ENCODE peak calls at places on chromosomes 3 and 15, in eight cellular contexts. F is OCI-LY7, G is neural progenitor cell, H is GM23338, B is GM23248, M is PC-3, J is MM.1S, N is HCT116. Q is an unnamed sample. For H3K4me1, the result is how much of the 10 kb centered on the place peaks cover.

GRCh38 chr3:85304360-85304964 is 345.7 kb downstream of the CADM2 start:
- DNase-seq in F (no peak), G (no peak), H (peak), B (peak), M (peak), J (no peak), N (no peak), Q (peak)

GRCh38 chr15:83769411-83769960 is 115.6 kb downstream of the ADAMTSL3 start:
- DNase-seq in F (no peak), G (no peak), H (no peak), B (peak), M (no peak), J (peak), N (no peak), Q (no peak)

GRCh38 chr15:69346112-69346511 is 47.4 kb downstream of the PAQR5 start:
- DNase-seq in F (no peak), G (no peak), H (no peak), B (peak), M (peak), J (no peak), N (no peak), Q (no peak)

GRCh38 chr3:135136361-135137100 is 341.5 kb downstream of the EPHB1 start:
- DNase-seq in F (no peak), G (no peak), H (no peak), B (no peak), M (no peak), J (no peak), N (no peak), Q (no peak)

GRCh38 chr3:122005033-122005565 is 16.9 kb downstream of the ILDR1 start:
- DNase-seq in F (no peak), G (no peak), H (peak), B (no peak), M (peak), J (no peak), N (no peak), Q (no peak)

GRCh38 chr3:128503164-128503651 is 10.2 kb upstream of the GATA2 start:
- DNase-seq in F (no peak), G (peak), H (peak), B (peak), M (peak), J (no peak), N (no peak), Q (no peak)

GRCh38 chr15:91223902-91224301 is 123.8 kb downstream of the SV2B start:
- DNase-seq in F (no peak), G (no peak), H (no peak), B (no peak), M (peak), J (no peak), N (no peak), Q (no peak)

GRCh38 chr3:89562373-89562772 is 455.0 kb downstream of the EPHA3 start:
- DNase-seq in F (no peak), G (no peak), H (peak), B (no peak), M (peak), J (no peak), N (no peak), Q (no peak)

GRCh38 chr3:77102916-77103769 is 63.2 kb downstream of the ROBO2 start:
- DNase-seq in F (no peak), G (peak), H (no peak), B (peak), M (no peak), J (no peak), N (no peak), Q (no peak)

GRCh38 chr3:133578548-133579191 is 5.2 kb downstream of the CDV3 start:
- DNase-seq in F (peak), G (peak), H (peak), B (peak), M (peak), J (no peak), N (peak), Q (peak)

GRCh38 chr15:83185561-83185960 is 22.1 kb downstream of the HDGFL3 start:
- DNase-seq in F (no peak), G (no peak), H (no peak), B (no peak), M (no peak), J (no peak), N (no peak), Q (no peak)

GRCh38 chr3:107913671-107914070 is 177.2 kb downstream of the CD47 start:
- DNase-seq in F (no peak), G (no peak), H (no peak), B (peak), M (peak), J (no peak), N (no peak), Q (no peak)

GRCh38 chr3:14363379-14363778 is 39.0 kb upstream of the SLC6A6 start:
- DNase-seq in F (no peak), G (no peak), H (no peak), B (no peak), M (no peak), J (no peak), N (no peak), Q (no peak)

GRCh38 chr3:106068795-106069194 is 200.0 kb upstream of the CBLB start:
- DNase-seq in F (no peak), G (no peak), H (no peak), B (peak), M (no peak), J (peak), N (no peak), Q (no peak)

GRCh38 chr3:170180952-170181876 is at the start of gene PHC3:
- DNase-seq in F (peak), G (peak), H (peak), B (peak), M (peak), J (peak), N (peak), Q (peak)

GRCh38 chr3:65489253-65489652 is 549.5 kb downstream of the MAGI1 start:
- DNase-seq in F (no peak), G (no peak), H (no peak), B (no peak), M (no peak), J (no peak), N (no peak), Q (no peak)

GRCh38 chr3:172391592-172392302 is 56.5 kb downstream of the GHSR start:
- DNase-seq in F (no peak), G (no peak), H (no peak), B (peak), M (no peak), J (no peak), N (no peak), Q (no peak)

GRCh38 chr15:70247281-70247680 is 149.6 kb upstream of the TLE3 start:
- DNase-seq in F (no peak), G (no peak), H (no peak), B (no peak), M (no peak), J (no peak), N (no peak), Q (no peak)

GRCh38 chr3:177337548-177338331 is 140.5 kb upstream of the TBL1XR1 start:
- DNase-seq in F (no peak), G (no peak), H (no peak), B (peak), M (peak), J (no peak), N (no peak), Q (no peak)

GRCh38 chr15:91945385-91945784 is 91.9 kb downstream of the SLCO3A1 start:
- DNase-seq in F (no peak), G (no peak), H (no peak), B (no peak), M (peak), J (no peak), N (no peak), Q (no peak)

GRCh38 chr15:99955532-99955931 is 222.3 kb upstream of the LYSMD4 start:
- DNase-seq in F (no peak), G (no peak), H (no peak), B (no peak), M (no peak), J (no peak), N (no peak), Q (no peak)

GRCh38 chr15:48426047-48426446 is 94.8 kb downstream of the DUT start:
- DNase-seq in F (no peak), G (no peak), H (no peak), B (peak), M (no peak), J (no peak), N (no peak), Q (no peak)

GRCh38 chr3:138412821-138413531 is 21.4 kb upstream of the ESYT3 start:
- DNase-seq in F (no peak), G (no peak), H (no peak), B (peak), M (peak), J (no peak), N (no peak), Q (no peak)

GRCh38 chr15:100725121-100726069 is 123.0 kb downstream of the ASB7 start:
- DNase-seq in F (no peak), G (no peak), H (no peak), B (peak), M (peak), J (no peak), N (no peak), Q (no peak)

GRCh38 chr3:143179603-143180002 is 60.0 kb downstream of the CHST2 start:
- DNase-seq in F (no peak), G (no peak), H (no peak), B (no peak), M (no peak), J (no peak), N (no peak), Q (no peak)

GRCh38 chr15:48680841-48681240 is 35.3 kb upstream of the FBN1 start:
- DNase-seq in F (no peak), G (no peak), H (no peak), B (peak), M (peak), J (no peak), N (no peak), Q (no peak)

GRCh38 chr3:111173328-111173900 is 101.8 kb downstream of the NECTIN3 start:
- DNase-seq in F (no peak), G (peak), H (peak), B (peak), M (peak), J (no peak), N (no peak), Q (no peak)

GRCh38 chr3:67662733-67663132 is 8.3 kb upstream of the SUCLG2 start:
- DNase-seq in F (no peak), G (no peak), H (no peak), B (no peak), M (no peak), J (no peak), N (no peak), Q (no peak)

GRCh38 chr15:95371664-95372063 is 958.8 kb upstream of the NR2F2 start:
- DNase-seq in F (no peak), G (no peak), H (no peak), B (peak), M (peak), J (peak), N (no peak), Q (no peak)

GRCh38 chr15:63805993-63806980 is 27.5 kb downstream of the HERC1 start:
- DNase-seq in F (peak), G (no peak), H (no peak), B (no peak), M (no peak), J (no peak), N (no peak), Q (no peak)

GRCh38 chr3:123303976-123304560 is 102.3 kb downstream of the SEC22A start:
- DNase-seq in F (no peak), G (no peak), H (no peak), B (no peak), M (no peak), J (no peak), N (no peak), Q (no peak)

GRCh38 chr3:79297242-79297641 is 470.6 kb downstream of the ROBO1 start:
- DNase-seq in F (no peak), G (no peak), H (peak), B (peak), M (peak), J (no peak), N (no peak), Q (no peak)

GRCh38 chr3:112671930-112672715 is 31.2 kb upstream of the CCDC80 start:
- DNase-seq in F (no peak), G (no peak), H (no peak), B (peak), M (peak), J (no peak), N (no peak), Q (peak)

GRCh38 chr3:32782417-32782816 is 35.4 kb upstream of the TRIM71 start:
- DNase-seq in F (no peak), G (no peak), H (no peak), B (no peak), M (no peak), J (no peak), N (no peak), Q (no peak)

GRCh38 chr3:18767756-18768303 is 342.7 kb upstream of the SATB1 start:
- DNase-seq in F (no peak), G (no peak), H (no peak), B (no peak), M (peak), J (no peak), N (no peak), Q (no peak)

GRCh38 chr15:77440378-77440999 is 19.8 kb downstream of the HMG20A start:
- DNase-seq in F (no peak), G (no peak), H (no peak), B (peak), M (peak), J (peak), N (no peak), Q (no peak)

GRCh38 chr15:63896336-63897115 is 62.8 kb upstream of the HERC1 start:
- DNase-seq in F (no peak), G (no peak), H (no peak), B (peak), M (peak), J (peak), N (no peak), Q (no peak)

GRCh38 chr3:49358884-49359225 is 702 bp upstream of the GPX1 start:
- DNase-seq in F (no peak), G (no peak), H (no peak), B (no peak), M (no peak), J (no peak), N (no peak), Q (no peak)
- TF ChIP-seq EZH2phosphoT487 in F (no peak), G (no peak), H (no peak), B (no peak), M (no peak), J (no peak), N (no peak), Q (no peak)

GRCh38 chr3:159482241-159483031 is 506.2 kb upstream of the IL12A start:
- DNase-seq in F (no peak), G (no peak), H (peak), B (peak), M (peak), J (no peak), N (no peak), Q (no peak)

GRCh38 chr3:159488657-159489056 is 500.0 kb upstream of the IL12A start:
- DNase-seq in F (no peak), G (no peak), H (no peak), B (no peak), M (no peak), J (no peak), N (no peak), Q (no peak)

GRCh38 chr3:159487304-159487703 is 501.3 kb upstream of the IL12A start:
- DNase-seq in F (no peak), G (no peak), H (no peak), B (no peak), M (no peak), J (no peak), N (no peak), Q (no peak)

GRCh38 chr3:159486580-159486979 is 502.1 kb upstream of the IL12A start:
- DNase-seq in F (no peak), G (peak), H (peak), B (peak), M (peak), J (no peak), N (peak), Q (no peak)
- H3K4me1 ChIP-seq in F (under half), G (under half), H (under half), B (under half), M (under half), J (under half), N (under half), Q (under half)

GRCh38 chr3:49535971-49536874 is 18.1 kb upstream of the BSN start:
- DNase-seq in F (no peak), G (no peak), H (no peak), B (peak), M (no peak), J (no peak), N (no peak), Q (no peak)

GRCh38 chr3:49533031-49533430 is 21.2 kb upstream of the BSN start:
- DNase-seq in F (no peak), G (no peak), H (no peak), B (no peak), M (no peak), J (no peak), N (no peak), Q (no peak)

GRCh38 chr3:49531715-49532114 is 22.6 kb upstream of the BSN start:
- DNase-seq in F (no peak), G (no peak), H (no peak), B (no peak), M (no peak), J (no peak), N (no peak), Q (no peak)

GRCh38 chr3:49534581-49535495 is 19.4 kb upstream of the BSN start:
- DNase-seq in F (no peak), G (peak), H (peak), B (no peak), M (no peak), J (no peak), N (no peak), Q (peak)

DNA sequence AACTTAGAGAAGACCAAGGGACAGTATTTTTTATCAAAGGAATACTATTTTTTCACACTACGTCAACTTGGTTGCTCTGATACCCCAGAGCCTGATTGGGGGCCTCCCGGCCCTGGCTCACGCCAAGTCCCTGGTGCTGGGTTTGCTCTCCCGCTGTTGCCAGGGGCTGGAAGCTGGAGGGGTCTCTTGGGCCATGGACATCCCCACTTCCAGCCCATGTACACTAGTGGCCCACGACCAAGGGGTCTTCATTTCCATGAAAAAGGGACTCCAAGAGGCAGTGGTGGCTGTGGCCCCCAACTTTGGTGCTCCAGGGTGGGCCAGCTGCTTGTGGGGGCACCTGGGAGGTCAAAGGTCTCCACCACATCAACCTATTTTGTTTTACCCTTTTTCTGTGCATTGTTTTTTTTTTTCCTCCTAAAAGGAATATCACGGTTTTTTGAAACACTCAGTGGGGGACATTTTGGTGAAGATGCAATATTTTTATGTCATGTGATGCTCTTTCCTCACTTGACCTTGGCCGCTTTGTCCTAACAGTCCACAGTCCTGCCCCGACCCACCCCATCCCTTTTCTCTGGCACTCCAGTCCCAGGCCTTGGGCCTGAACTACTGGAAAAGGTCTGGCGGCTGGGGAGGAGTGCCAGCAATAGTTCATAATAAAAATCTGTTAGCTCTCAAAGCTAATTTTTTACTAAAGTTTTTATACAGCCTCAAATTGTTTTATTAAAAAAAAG is 20.3 kb upstream of the BSN start:
- DNase-seq in F (no peak), G (no peak), H (no peak), B (no peak), M (no peak), J (no peak), N (no peak), Q (no peak)
- H2AFZ ChIP-seq in F (no peak), G (no peak), H (no peak), B (no peak), M (no peak), J (no peak), N (no peak), Q (no peak)

DNA sequence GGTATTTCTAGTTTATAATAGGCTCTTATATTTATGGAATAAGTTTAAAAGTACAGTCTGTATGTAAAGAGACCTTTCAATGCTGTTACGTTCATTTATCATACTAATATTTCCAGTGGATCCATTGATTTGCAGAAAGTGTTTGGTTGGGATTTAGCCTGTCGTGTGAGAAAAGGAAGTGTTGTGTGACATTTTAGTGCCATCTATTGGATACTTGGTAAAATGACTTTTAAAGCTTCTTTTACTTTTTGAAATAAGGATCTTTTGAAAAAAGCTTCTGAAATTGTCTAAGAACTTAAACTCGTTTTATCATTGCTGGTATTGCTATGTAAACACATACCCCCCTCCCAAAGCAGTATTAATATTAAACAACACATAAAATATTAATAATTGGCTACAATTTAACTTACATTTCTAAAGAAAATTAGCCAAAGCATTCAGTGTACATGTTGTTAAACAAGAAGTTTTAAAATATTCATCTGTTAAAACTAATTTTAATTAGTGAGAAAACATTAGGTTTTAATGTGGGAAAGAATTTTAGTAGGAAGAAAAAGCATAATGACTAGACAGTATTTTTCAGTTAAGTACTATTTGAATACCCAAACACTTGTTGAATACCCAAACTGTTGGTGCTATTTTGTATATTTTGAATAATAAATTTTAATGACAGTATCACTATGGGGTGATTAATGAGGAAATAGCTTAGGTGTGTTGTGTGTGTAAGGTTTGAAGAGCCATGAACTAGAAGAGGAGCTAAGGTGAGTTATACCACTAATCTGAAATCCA is 4.9 kb upstream of the EBLN2 start:
- DNase-seq in F (peak), G (peak), H (peak), B (peak), M (peak), J (peak), N (peak), Q (peak)
- TF ChIP-seq EZH2phosphoT487 in F (no peak), G (no peak), H (no peak), B (no peak), M (no peak), J (no peak), N (no peak), Q (no peak)

DNA sequence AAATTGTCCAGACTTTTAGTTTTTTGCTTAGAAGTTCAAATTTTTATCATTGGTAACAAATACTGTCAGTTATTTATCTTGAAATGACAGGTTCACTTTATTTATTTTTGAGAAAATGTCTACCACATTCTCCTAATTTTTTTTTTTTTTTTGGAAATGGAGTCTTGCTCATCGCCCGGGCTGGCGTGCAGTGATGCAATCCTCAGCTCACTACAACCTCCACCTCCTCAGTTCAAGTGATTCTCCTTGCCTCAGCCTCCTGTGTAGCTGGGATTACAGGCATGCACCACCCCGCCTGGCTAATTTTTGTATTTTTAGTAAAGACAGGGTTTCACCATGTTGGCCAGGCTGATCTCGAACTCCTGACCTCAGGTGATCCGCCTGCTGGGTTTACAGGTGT is 16.1 kb upstream of the EBLN2 start:
- DNase-seq in F (no peak), G (no peak), H (no peak), B (peak), M (no peak), J (no peak), N (no peak), Q (no peak)
- H3K4me1 ChIP-seq in F (under half), G (under half), H (half or more), B (under half), M (under half), J (under half), N (under half), Q (under half)